ENCODE peak calls at places on chromosomes 11 and 22, in seven cellular contexts. F is tibial nerve, U is mucosa of descending colon, A is psoas muscle, K is neural progenitor cell, C is suprapubic skin, E is astrocyte. L is an unnamed sample. For H3K4me1 and H3K36me3, the result is how much of the 10 kb centered on the place peaks cover.

GRCh38 chr11:1514349-1515061 is 27.9 kb upstream of the MOB2 start:
- DNase-seq in F (no peak), U (no peak), A (no peak), E (peak), K (no peak), C (no peak), L (no peak)

GRCh38 chr11:403021-403760 is 9.2 kb downstream of the PKP3 start:
- DNase-seq in E (no peak), U (no peak), K (no peak), F (no peak), A (no peak), C (peak), L (no peak)

GRCh38 chr11:30724274-30724673 is 138.1 kb upstream of the MPPED2 start:
- DNase-seq in F (no peak), U (no peak), K (no peak), A (no peak), C (no peak), E (no peak), L (no peak)

GRCh38 chr11:7905961-7906429 is 25.1 kb downstream of the OR10A6 start:
- DNase-seq in K (peak), C (no peak), E (no peak), F (no peak), U (no peak), A (no peak), L (no peak)

GRCh38 chr11:45048313-45048841 is 97.7 kb upstream of the TP53I11 start:
- DNase-seq in K (no peak), C (no peak), F (no peak), E (no peak), U (no peak), A (no peak), L (no peak)

GRCh38 chr11:117851852-117852251 is 24.6 kb downstream of the FXYD6 start:
- DNase-seq in A (no peak), E (peak), C (no peak), F (no peak), U (no peak), K (no peak), L (no peak)

GRCh38 chr11:77473001-77473800 is 693 bp downstream of the PAK1 start:
- DNase-seq in E (no peak), U (peak), K (peak), A (peak), F (no peak), C (peak), L (peak)

GRCh38 chr22:48551061-48551460 is 1276.6 kb downstream of the BRD1 start:
- DNase-seq in U (no peak), F (no peak), A (no peak), E (no peak), C (no peak), K (no peak), L (no peak)

GRCh38 chr11:44574620-44575287 is 9.3 kb downstream of the CD82 start:
- DNase-seq in U (no peak), K (no peak), F (no peak), E (peak), A (no peak), C (no peak), L (no peak)

GRCh38 chr11:126114486-126115252 is 52.0 kb upstream of the CDON start:
- DNase-seq in E (no peak), U (no peak), F (no peak), K (no peak), C (no peak), A (no peak), L (no peak)

GRCh38 chr11:34251640-34251980 is 106.2 kb downstream of the ABTB2 start:
- DNase-seq in C (no peak), E (peak), U (no peak), K (no peak), F (no peak), A (no peak), L (no peak)
- H3K4me3 ChIP-seq in C (no peak), E (peak), U (no peak), K (no peak), F (no peak), A (peak), L (no peak)

GRCh38 chr11:118896921-118897591 is 13.4 kb downstream of the CXCR5 start:
- DNase-seq in E (no peak), U (no peak), A (no peak), C (no peak), F (no peak), K (no peak), L (no peak)
- H3K4me1 ChIP-seq in E (under half), U (under half), A (under half), C (under half), F (under half), K (under half), L (under half)

GRCh38 chr22:29341056-29341848 is 25.8 kb upstream of the RASL10A start:
- DNase-seq in F (no peak), A (no peak), K (no peak), E (no peak), C (no peak), U (no peak), L (no peak)

GRCh38 chr22:29343313-29343805 is 27.9 kb upstream of the RASL10A start:
- DNase-seq in E (peak), F (no peak), U (no peak), C (no peak), K (peak), A (no peak), L (peak)

GRCh38 chr22:29342577-29343312 is 27.2 kb upstream of the RASL10A start:
- DNase-seq in E (no peak), K (no peak), F (no peak), C (no peak), A (no peak), U (no peak), L (no peak)

GRCh38 chr22:29341849-29342127 is 26.3 kb upstream of the RASL10A start:
- DNase-seq in U (no peak), C (no peak), K (no peak), E (no peak), A (no peak), F (no peak), L (no peak)

DNA sequence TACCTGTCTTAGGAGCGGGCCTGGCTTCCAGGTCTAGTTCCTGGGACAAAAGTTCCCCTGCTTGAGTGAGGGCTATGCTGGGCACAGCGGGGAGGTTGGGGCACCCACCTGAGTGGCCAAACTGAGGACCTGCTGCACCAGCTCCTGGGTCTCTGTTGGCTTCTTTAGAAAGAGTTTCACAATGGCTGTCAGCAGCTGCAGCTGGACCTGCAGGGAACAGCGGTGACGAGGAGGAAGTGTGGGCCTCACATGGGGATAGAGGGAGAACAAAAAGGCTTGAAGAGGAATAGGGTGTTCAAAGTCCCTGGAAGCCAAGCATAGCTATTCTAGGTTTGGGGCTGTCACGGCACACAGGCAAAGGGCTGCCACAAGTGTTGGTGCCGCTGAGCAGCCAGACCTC is 26.7 kb upstream of the RASL10A start:
- DNase-seq in A (no peak), F (no peak), K (no peak), U (no peak), C (no peak), E (no peak), L (no peak)
- H3K36me3 ChIP-seq in A (under half), F (under half), K (under half), U (under half), C (half or more), E (under half), L (under half)

DNA sequence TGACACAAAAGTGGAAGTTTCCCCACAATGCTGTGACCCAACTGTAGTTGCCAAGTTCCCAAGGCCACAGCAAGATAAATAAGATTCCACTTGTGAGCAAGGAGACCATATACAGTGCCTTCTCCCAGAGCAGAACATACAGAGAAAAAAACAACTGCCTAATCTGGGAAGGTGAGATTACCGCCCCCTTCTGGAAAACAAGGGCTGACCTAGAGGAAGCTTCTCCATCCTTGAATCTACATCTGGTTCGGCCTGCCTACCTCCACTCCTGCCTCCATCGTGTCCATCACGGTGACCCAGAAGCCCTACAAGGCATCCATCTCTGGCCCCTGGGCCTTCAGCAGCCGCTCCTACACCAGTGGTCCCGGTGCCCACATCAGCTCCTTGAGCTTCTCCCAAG is 6.1 kb upstream of the RNASEH2C start:
- DNase-seq in A (no peak), C (no peak), U (no peak), K (no peak), F (no peak), E (no peak), L (no peak)
- H3K4me3 ChIP-seq in A (no peak), C (no peak), U (no peak), K (no peak), F (no peak), E (no peak), L (no peak)